ENCODE peak calls at places on chromosomes 3 and 15, in five cellular contexts. W, M, Q, P and I are unnamed samples.

GRCh38 chr3:188133646-188134045 is 20.3 kb upstream of the LPP start:
- DNase-seq in W (peak; percentile 32), M (no peak), Q (peak; percentile 42), P (peak; percentile 79), I (no peak)

GRCh38 chr3:57446318-57446841 is 97.8 kb downstream of the DNAH12 start:
- DNase-seq in W (peak; percentile 56), M (peak; percentile 26), Q (no peak), P (no peak), I (no peak)

GRCh38 chr3:123305192-123305591 is 103.4 kb downstream of the SEC22A start:
- DNase-seq in W (no peak), M (no peak), Q (no peak), P (no peak), I (no peak)

GRCh38 chr3:38840987-38841386 is 25.0 kb upstream of the SCN10A start:
- DNase-seq in W (peak; percentile 33), M (no peak), Q (no peak), P (no peak), I (no peak)

GRCh38 chr15:33473005-33473404 is 162.2 kb downstream of the RYR3 start:
- DNase-seq in W (no peak), M (no peak), Q (no peak), P (no peak), I (no peak)

GRCh38 chr15:55799287-55800212 is 56.6 kb upstream of the PRTG start:
- DNase-seq in W (peak; percentile 69), M (peak; percentile 53), Q (peak; percentile 69), P (no peak), I (no peak)

GRCh38 chr3:194880940-194881925 is 195.6 kb downstream of the FAM43A start:
- DNase-seq in W (no peak), M (no peak), Q (no peak), P (no peak), I (no peak)

GRCh38 chr3:113035387-113035982 is 44.7 kb downstream of the GTPBP8 start:
- DNase-seq in W (peak; percentile 73), M (peak; percentile 83), Q (peak; percentile 72), P (peak; percentile 52), I (no peak)

GRCh38 chr15:70741107-70741511 is 22.2 kb downstream of the UACA start:
- DNase-seq in W (peak; percentile 96), M (peak; percentile 73), Q (peak; percentile 80), P (no peak), I (no peak)

GRCh38 chr15:23441204-23441603 is 5.8 kb downstream of the GOLGA6L2 start:
- DNase-seq in W (no peak), M (no peak), Q (no peak), P (no peak), I (no peak)

GRCh38 chr15:22961661-22962221 is 18.4 kb downstream of the CYFIP1 start:
- DNase-seq in W (peak; percentile 59), M (peak; percentile 56), Q (no peak), P (no peak), I (no peak)

GRCh38 chr3:178439504-178439903 is 96.7 kb upstream of the KCNMB2 start:
- DNase-seq in W (peak; percentile 52), M (peak; percentile 73), Q (no peak), P (peak; percentile 17), I (no peak)

GRCh38 chr15:56913670-56914069 is 4.8 kb upstream of the TCF12 start:
- DNase-seq in W (peak; percentile 84), M (peak; percentile 50), Q (peak; percentile 71), P (no peak), I (no peak)

GRCh38 chr3:111846717-111847116 is 12.3 kb upstream of the PHLDB2 start:
- DNase-seq in W (peak; percentile 91), M (peak; percentile 52), Q (no peak), P (peak; percentile 83), I (no peak)

GRCh38 chr3:63015614-63016016 is 140.4 kb upstream of the CADPS start:
- DNase-seq in W (no peak), M (no peak), Q (no peak), P (no peak), I (no peak)

GRCh38 chr15:68316061-68316804 is 38.7 kb downstream of the FEM1B start:
- DNase-seq in W (no peak), M (no peak), Q (no peak), P (no peak), I (no peak)

GRCh38 chr3:71602256-71602655 is 18.7 kb upstream of the FOXP1 start:
- DNase-seq in W (no peak), M (no peak), Q (no peak), P (peak; percentile 83), I (no peak)

GRCh38 chr3:40109641-40110490 is 199.6 kb upstream of the EIF1B start:
- DNase-seq in W (peak; percentile 19), M (peak; percentile 36), Q (no peak), P (no peak), I (no peak)

GRCh38 chr3:167761302-167761701 is 25.8 kb downstream of the SERPINI1 start:
- DNase-seq in W (no peak), M (no peak), Q (no peak), P (no peak), I (no peak)

GRCh38 chr3:98902341-98902740 is 846 bp upstream of the DCBLD2 start:
- DNase-seq in W (no peak), M (no peak), Q (no peak), P (no peak), I (no peak)

GRCh38 chr15:64148168-64148567 is 3.4 kb upstream of the SNX22 start:
- DNase-seq in W (no peak), M (no peak), Q (no peak), P (no peak), I (no peak)

GRCh38 chr3:45607790-45608189 is 13.2 kb downstream of the LIMD1 start:
- DNase-seq in W (peak; percentile 53), M (peak; percentile 72), Q (no peak), P (peak; percentile 10), I (no peak)

GRCh38 chr3:111072016-111072891 is 638 bp downstream of the NECTIN3 start:
- DNase-seq in W (peak; percentile 43), M (peak; percentile 60), Q (peak; percentile 46), P (no peak), I (no peak)

GRCh38 chr3:153350420-153350819 is 188.4 kb downstream of the RAP2B start:
- DNase-seq in W (peak; percentile 40), M (peak; percentile 68), Q (no peak), P (peak; percentile 83), I (no peak)